ENCODE peak calls at places on chromosome 16, in eight cellular contexts. K is effector CD4-positive, alpha-beta T cell; G is endothelial cell; Y is DMS153; V is ovary; J is hypothalamus; L is kidney tubule cell; E is NCI-H748 treated with DMSO at 0.1 percent for 48 hours. P is an unnamed sample.

GRCh38 chr16:86455116-86455515 is 55.2 kb upstream of the FOXF1 start:
- DNase-seq in K (no peak), Y (no peak), E (no peak), V (no peak), G (no peak), L (no peak), J (no peak), P (no peak)

GRCh38 chr16:87123356-87124001 is 193.7 kb downstream of the C16orf95 start:
- DNase-seq in J (no peak), K (no peak), E (no peak), V (no peak), G (no peak), L (no peak), Y (no peak), P (no peak)

GRCh38 chr16:90037202-90037765 is 18.0 kb upstream of the DBNDD1 start:
- DNase-seq in L (no peak), G (no peak), E (no peak), K (no peak), Y (no peak), J (no peak), V (no peak), P (no peak)

GRCh38 chr16:89534147-89534788 is 26.1 kb downstream of the SPG7 start:
- DNase-seq in Y (no peak), K (no peak), L (no peak), E (no peak), J (no peak), V (no peak), G (peak), P (no peak)

GRCh38 chr16:87053016-87053982 is 263.9 kb downstream of the C16orf95 start:
- DNase-seq in E (no peak), K (no peak), L (no peak), J (no peak), G (peak), Y (no peak), V (no peak), P (peak)

GRCh38 chr16:19210968-19211367 is 42.9 kb downstream of the SYT17 start:
- DNase-seq in L (no peak), V (no peak), E (no peak), Y (no peak), J (peak), K (no peak), G (no peak), P (no peak)

GRCh38 chr16:87060026-87060986 is 256.9 kb downstream of the C16orf95 start:
- DNase-seq in Y (no peak), G (no peak), L (no peak), V (no peak), E (no peak), K (no peak), J (no peak), P (no peak)

GRCh38 chr16:57611184-57611583 is 17.2 kb upstream of the ADGRG1 start:
- DNase-seq in G (no peak), L (no peak), V (no peak), Y (no peak), K (no peak), J (no peak), E (no peak), P (no peak)

GRCh38 chr16:86261379-86261778 is 248.9 kb upstream of the FOXF1 start:
- DNase-seq in E (no peak), K (no peak), V (no peak), Y (no peak), G (no peak), J (no peak), L (no peak), P (no peak)

GRCh38 chr16:10530685-10531084 is 49.7 kb downstream of the EMP2 start:
- DNase-seq in G (no peak), K (no peak), V (no peak), Y (no peak), E (no peak), J (no peak), L (no peak), P (no peak)

P was measured in WTC11.